ENCODE peak calls at places on chromosomes 1 and 21, in eight cellular contexts. W is GM23248, Y is GM23338, P is suprapubic skin, E is brain microvascular endothelial cell, R is AG09319, I is foreskin keratinocyte, D is anterior cingulate cortex. S is an unnamed sample.

GRCh38 chr21:42424848-42425602 is 21.3 kb downstream of the UBASH3A start:
- DNase-seq in Y (no peak), W (no peak), P (no peak), D (no peak), I (no peak), R (no peak), E (no peak), S (no peak)

GRCh38 chr1:223873044-223873443 is 27.3 kb upstream of the TP53BP2 start:
- DNase-seq in W (peak), I (peak), D (no peak), R (no peak), P (no peak), Y (no peak), E (no peak), S (no peak)

GRCh38 chr1:114756949-114757454 is 782 bp downstream of the CSDE1 start:
- DNase-seq in E (peak), I (peak), P (peak), D (no peak), W (peak), R (peak), Y (peak), S (no peak)

GRCh38 chr1:185719021-185719420 is 15.2 kb upstream of the HMCN1 start:
- DNase-seq in D (no peak), Y (peak), P (peak), W (peak), R (peak), E (peak), I (peak), S (no peak)

GRCh38 chr21:45542667-45543370 is 579 bp upstream of the SLC19A1 start:
- DNase-seq in W (peak), R (no peak), D (no peak), Y (peak), I (no peak), E (no peak), P (no peak), S (no peak)

GRCh38 chr1:15690317-15690716 is 6.2 kb downstream of the PLEKHM2 start:
- DNase-seq in Y (no peak), I (no peak), R (no peak), W (no peak), E (no peak), D (no peak), P (no peak), S (no peak)

GRCh38 chr1:31811605-31812004 is 4.2 kb downstream of the SPOCD1 start:
- DNase-seq in I (no peak), Y (peak), P (no peak), R (peak), E (peak), D (peak), W (peak), S (peak)

GRCh38 chr1:58869638-58870297 is 85.9 kb upstream of the JUN start:
- DNase-seq in E (no peak), W (no peak), P (no peak), I (no peak), Y (no peak), R (no peak), D (no peak), S (no peak)

GRCh38 chr1:64743954-64744491 is 852 bp upstream of the RAVER2 start:
- DNase-seq in Y (no peak), R (no peak), I (peak), W (no peak), D (no peak), E (no peak), P (no peak), S (no peak)

GRCh38 chr1:19454265-19455198 is 30.8 kb downstream of the CAPZB start:
- DNase-seq in R (no peak), P (no peak), Y (no peak), I (no peak), D (no peak), E (no peak), W (peak), S (no peak)

GRCh38 chr1:227895828-227896685 is 51.7 kb downstream of the WNT9A start:
- DNase-seq in E (no peak), P (peak), I (peak), W (no peak), R (no peak), D (peak), Y (no peak), S (peak)

GRCh38 chr1:15153842-15154479 is 414 bp downstream of the TMEM51 start:
- DNase-seq in Y (peak), W (peak), D (peak), I (peak), E (peak), R (no peak), P (no peak), S (peak)

GRCh38 chr21:46065993-46066842 is 31.7 kb upstream of the COL6A2 start:
- DNase-seq in D (no peak), R (no peak), P (peak), I (no peak), W (peak), E (no peak), Y (no peak), S (no peak)

GRCh38 chr21:42313501-42313969 is 1.7 kb downstream of the TFF3 start:
- DNase-seq in I (no peak), Y (peak), E (no peak), W (no peak), R (no peak), D (no peak), P (no peak), S (no peak)

GRCh38 chr1:88935522-88936222 is 44.3 kb upstream of the GTF2B start:
- DNase-seq in W (peak), R (peak), I (peak), Y (peak), P (no peak), D (no peak), E (no peak), S (no peak)

GRCh38 chr1:180235502-180236239 is 5.6 kb downstream of the LHX4 start:
- DNase-seq in Y (peak), W (no peak), I (no peak), R (no peak), E (no peak), P (peak), D (no peak), S (no peak)

GRCh38 chr1:119318466-119319309 is 49.9 kb upstream of the HAO2 start:
- DNase-seq in P (no peak), D (no peak), R (no peak), E (no peak), I (peak), Y (no peak), W (no peak), S (no peak)